ENCODE peak calls at places on chromosomes 2 and 18, in ten cellular contexts. H is tibial artery, I is psoas muscle, N is ascending aorta, V is sigmoid colon, W is heart right ventricle, T is breast epithelium, A is ovary, Q is esophagus squamous epithelium, X is endodermal cell. R is an unnamed sample.

GRCh38 chr2:226136739-226137138 is 662.9 kb downstream of the IRS1 start:
- DNase-seq in Q (no peak), W (no peak), T (no peak), X (no peak), A (no peak), H (no peak), N (no peak), I (peak; percentile 53), V (no peak), R (peak; percentile 12)

GRCh38 chr2:4140284-4140962 is 437.0 kb downstream of the DCDC2C start:
- DNase-seq in T (no peak), Q (no peak), A (no peak), N (no peak), I (no peak), H (no peak), X (peak; percentile 53), V (no peak), W (no peak), R (no peak)

GRCh38 chr2:227462972-227463931 is 8.7 kb upstream of the AGFG1 start:
- DNase-seq in X (no peak), A (no peak), N (no peak), V (no peak), H (no peak), T (no peak), Q (no peak), W (no peak), I (no peak), R (no peak)

GRCh38 chr2:174609261-174609660 is 11.7 kb upstream of the WIPF1 start:
- DNase-seq in H (no peak), N (no peak), A (no peak), V (no peak), T (no peak), I (no peak), Q (no peak), W (no peak), X (no peak), R (no peak)

GRCh38 chr2:135948642-135949355 is 36.6 kb downstream of the DARS1 start:
- DNase-seq in Q (no peak), W (no peak), T (no peak), H (no peak), X (no peak), N (no peak), A (no peak), V (no peak), I (no peak), R (no peak)

GRCh38 chr18:65725421-65726050 is 25.3 kb upstream of the CDH7 start:
- DNase-seq in T (no peak), I (no peak), A (no peak), Q (no peak), V (no peak), N (no peak), H (no peak), X (peak; percentile 89), W (peak; percentile 4), R (peak; percentile 62)

GRCh38 chr2:168181825-168182224 is 65.6 kb downstream of the STK39 start:
- DNase-seq in A (no peak), H (no peak), N (no peak), Q (no peak), I (no peak), T (no peak), X (no peak), W (no peak), V (no peak), R (no peak)

GRCh38 chr2:56267412-56267788 is 83.6 kb downstream of the CCDC85A start:
- DNase-seq in H (no peak), Q (no peak), T (no peak), X (no peak), V (no peak), I (no peak), W (no peak), A (no peak), N (no peak), R (no peak)

GRCh38 chr18:55494441-55494840 is 93.6 kb downstream of the TCF4 start:
- DNase-seq in N (no peak), W (no peak), H (no peak), X (no peak), I (no peak), A (no peak), Q (no peak), V (no peak), T (no peak), R (no peak)

GRCh38 chr2:118808429-118808809 is 39.0 kb downstream of the EN1 start:
- DNase-seq in I (no peak), H (no peak), V (no peak), X (peak; percentile 63), W (no peak), A (no peak), N (no peak), T (no peak), Q (no peak), R (no peak)

GRCh38 chr2:147824625-147825024 is 20.2 kb upstream of the ACVR2A start:
- DNase-seq in W (no peak), N (no peak), I (no peak), H (no peak), Q (no peak), T (no peak), V (no peak), A (no peak), X (no peak), R (no peak)

GRCh38 chr18:50038448-50038847 is 156.5 kb downstream of the MYO5B start:
- DNase-seq in A (no peak), W (no peak), X (no peak), H (no peak), V (no peak), T (no peak), N (no peak), Q (no peak), I (no peak), R (no peak)

GRCh38 chr2:99863236-99863913 is 279.0 kb downstream of the AFF3 start:
- DNase-seq in N (no peak), Q (no peak), A (no peak), I (no peak), T (no peak), X (no peak), V (no peak), W (no peak), H (no peak), R (no peak)

GRCh38 chr2:206876176-206876575 is 63.1 kb upstream of the CPO start:
- DNase-seq in T (no peak), W (no peak), V (no peak), X (peak; percentile 53), Q (no peak), N (no peak), A (no peak), H (no peak), I (no peak), R (no peak)

GRCh38 chr2:147937744-147938349 is 82.7 kb downstream of the ORC4 start:
- DNase-seq in Q (no peak), W (no peak), V (no peak), I (no peak), A (no peak), H (no peak), N (no peak), T (no peak), X (no peak), R (no peak)

GRCh38 chr2:28606986-28607441 is 111.2 kb downstream of the PLB1 start:
- DNase-seq in V (peak; percentile 82), T (no peak), A (peak; percentile 44), N (no peak), X (peak; percentile 75), H (no peak), W (no peak), I (peak; percentile 73), Q (no peak), R (no peak)

GRCh38 chr2:28602751-28603639 is 107.1 kb downstream of the PLB1 start:
- DNase-seq in A (peak; percentile 15), V (no peak), Q (no peak), H (no peak), N (no peak), I (peak; percentile 43), T (no peak), W (no peak), X (no peak), R (no peak)

GRCh38 chr2:28603821-28604220 is 108.0 kb downstream of the PLB1 start:
- DNase-seq in H (no peak), V (no peak), A (peak; percentile 26), N (no peak), W (no peak), X (no peak), Q (no peak), I (peak; percentile 35), T (no peak), R (no peak)

GRCh38 chr2:28602136-28602660 is 106.3 kb downstream of the PLB1 start:
- DNase-seq in T (no peak), H (no peak), W (no peak), Q (no peak), V (no peak), X (no peak), A (peak; percentile 21), I (peak; percentile 30), N (no peak), R (no peak)

GRCh38 chr2:28604284-28604843 is 108.5 kb downstream of the PLB1 start:
- DNase-seq in Q (no peak), I (peak; percentile 25), V (no peak), W (no peak), X (no peak), T (no peak), H (no peak), N (no peak), A (peak; percentile 23), R (no peak)
- H3K4me1 ChIP-seq in Q (peaks cover 56% of the 10 kb centered on the region), I (peaks cover 25% of the 10 kb centered on the region), V (no peaks in the 10 kb centered on the region), W (peaks cover 26% of the 10 kb centered on the region), X (peaks cover 3% of the 10 kb centered on the region), T (no peaks in the 10 kb centered on the region), H (peaks cover 24% of the 10 kb centered on the region), N (peaks cover 4% of the 10 kb centered on the region), A (no peaks in the 10 kb centered on the region), R (no peaks in the 10 kb centered on the region)

DNA sequence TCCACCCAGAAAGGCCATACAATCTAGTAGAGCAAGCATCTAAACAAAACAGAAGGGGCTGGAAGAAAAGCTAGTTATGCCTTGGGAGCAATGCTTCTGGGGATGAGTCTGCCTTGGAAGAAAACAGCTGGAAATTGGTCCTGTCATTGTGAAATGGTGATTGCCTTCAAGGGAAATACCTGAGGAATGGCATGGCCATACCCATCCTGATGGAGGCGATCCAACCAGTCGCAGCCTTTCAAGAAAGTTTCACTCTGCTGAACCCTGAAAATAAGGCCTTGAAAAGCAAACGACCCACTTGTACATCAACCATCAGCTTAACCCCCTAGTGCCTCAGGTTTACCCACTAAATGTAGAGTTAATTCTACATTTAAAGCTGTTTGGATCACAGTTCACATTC is 72.6 kb upstream of the PID1 start:
- DNase-seq in N (no peak), A (no peak), Q (no peak), H (no peak), X (no peak), W (no peak), V (no peak), T (no peak), I (no peak), R (no peak)
- TF ChIP-seq CTCF in N (no peak), A (no peak), Q (no peak), H (no peak), X (no peak), W (no peak), V (no peak), T (no peak), I (no peak), R (no peak)

GRCh38 chr2:47073641-47074040 is 81.5 kb downstream of the STPG4 start:
- DNase-seq in W (no peak), I (no peak), V (no peak), T (no peak), Q (no peak), N (no peak), X (no peak), A (peak; percentile 40), H (no peak), R (no peak)
- H3K4me1 ChIP-seq in W (peaks cover 96% of the 10 kb centered on the region), I (peaks cover 49% of the 10 kb centered on the region), V (no peaks in the 10 kb centered on the region), T (peaks cover 28% of the 10 kb centered on the region), Q (peaks cover 79% of the 10 kb centered on the region), N (peaks cover 76% of the 10 kb centered on the region), X (peaks cover 14% of the 10 kb centered on the region), A (peaks cover 36% of the 10 kb centered on the region), H (peaks cover 92% of the 10 kb centered on the region), R (peaks cover 25% of the 10 kb centered on the region)

GRCh38 chr2:128260239-128261138 is 58.2 kb downstream of the HS6ST1 start:
- DNase-seq in I (peak; percentile 75), Q (no peak), W (no peak), V (no peak), T (peak; percentile 57), A (no peak), H (no peak), X (peak; percentile 92), N (peak; percentile 41), R (peak; percentile 89)
- TF ChIP-seq CTCF in I (no peak), Q (peak; percentile 41), W (no peak), V (peak; percentile 16), T (peak; percentile 21), A (no peak), H (no peak), X (no peak), N (no peak), R (peak; percentile 44)